ENCODE peak calls at places on chromosomes 1 and 21, in eight cellular contexts. X is activated CD8-positive, alpha-beta T cell treated with anti-CD3 and anti-CD28 coated beads, Interleukin-2, amount 10 ng/mL, durations not matched to agents 7 days and 5 days; K is GM13977; O is mesenchymal stem cell; W is nucleus accumbens; B is neural progenitor cell; S is upper lobe of right lung; J is suprapubic skin. C is an unnamed sample.

GRCh38 chr1:17746920-17747319 is 8.2 kb upstream of the ACTL8 start:
- DNase-seq in X (no peak), K (no peak), O (no peak), W (no peak), B (no peak), S (no peak), J (no peak), C (no peak)

GRCh38 chr21:34524671-34525601 is 12.9 kb upstream of the KCNE1 start:
- DNase-seq in X (no peak), K (no peak), O (peak; percentile 74), W (no peak), B (peak; percentile 63), S (no peak), J (no peak), C (peak; percentile 60)

GRCh38 chr1:28860332-28861073 is 48.5 kb downstream of the OPRD1 start:
- DNase-seq in X (no peak), K (no peak), O (peak; percentile 6), W (no peak), B (no peak), S (no peak), J (no peak), C (peak; percentile 8)

GRCh38 chr1:92277105-92277504 is 21.7 kb downstream of the GLMN start:
- DNase-seq in X (no peak), K (no peak), O (peak; percentile 63), W (no peak), B (no peak), S (no peak), J (no peak), C (peak; percentile 55)

GRCh38 chr1:234781241-234782056 is 171.5 kb upstream of the IRF2BP2 start:
- DNase-seq in X (no peak), K (no peak), O (peak; percentile 8), W (no peak), B (peak; percentile 13), S (no peak), J (no peak), C (peak; percentile 14)

GRCh38 chr1:205448540-205449253 is 7.1 kb downstream of the BLACAT1 start:
- DNase-seq in X (no peak), K (no peak), O (no peak), W (no peak), B (peak; percentile 92), S (no peak), J (no peak), C (no peak)

GRCh38 chr1:9659328-9659727 is 7.8 kb downstream of the PIK3CD start:
- DNase-seq in X (no peak), K (no peak), O (peak; percentile 33), W (no peak), B (no peak), S (no peak), J (no peak), C (peak; percentile 79)

GRCh38 chr1:97144527-97144926 is 422.9 kb downstream of the PTBP2 start:
- DNase-seq in X (no peak), K (no peak), O (peak; percentile 39), W (no peak), B (no peak), S (no peak), J (no peak), C (peak; percentile 42)

GRCh38 chr1:30318864-30319718 is 404.3 kb downstream of the MATN1 start:
- DNase-seq in X (no peak), K (no peak), O (no peak), W (no peak), B (no peak), S (no peak), J (no peak), C (no peak)

GRCh38 chr1:224809137-224809536 is 120.3 kb upstream of the DNAH14 start:
- DNase-seq in X (no peak), K (no peak), O (no peak), W (no peak), B (no peak), S (no peak), J (no peak), C (no peak)

GRCh38 chr1:107110346-107110745 is 30.5 kb upstream of the NTNG1 start:
- DNase-seq in X (no peak), K (no peak), O (no peak), W (no peak), B (no peak), S (no peak), J (no peak), C (no peak)